ENCODE peak calls at places on chromosomes 2 and 18, in eight cellular contexts. One of them, this sample, is unnamed. For H3K36me3, the result is how much of the 10 kb centered on the place peaks cover.

GRCh38 chr2:230913406-230913805 is 11.6 kb downstream of the GPR55 start:
- DNase-seq in IMR-90: no peak
- DNase-seq in fibroblast of lung: no peak
- DNase-seq in left ventricle myocardium inferior: no peak
- DNase-seq in cardiac muscle cell: peak
- DNase-seq in CD8-positive, alpha-beta memory T cell: peak
- DNase-seq in upper lobe of right lung: peak
- DNase-seq in tibial artery: peak
- DNase-seq in this sample: peak

GRCh38 chr2:15919716-15920444 is 20.5 kb upstream of the MYCN start:
- DNase-seq in IMR-90: no peak
- DNase-seq in fibroblast of lung: no peak
- DNase-seq in left ventricle myocardium inferior: no peak
- DNase-seq in cardiac muscle cell: no peak
- DNase-seq in CD8-positive, alpha-beta memory T cell: no peak
- DNase-seq in upper lobe of right lung: no peak
- DNase-seq in tibial artery: no peak
- DNase-seq in this sample: no peak

GRCh38 chr2:102436284-102436683 is 13.3 kb downstream of the IL18RAP start:
- DNase-seq in IMR-90: peak
- DNase-seq in fibroblast of lung: peak
- DNase-seq in left ventricle myocardium inferior: no peak
- DNase-seq in cardiac muscle cell: peak
- DNase-seq in CD8-positive, alpha-beta memory T cell: no peak
- DNase-seq in upper lobe of right lung: no peak
- DNase-seq in tibial artery: no peak
- DNase-seq in this sample: no peak

GRCh38 chr2:150165988-150166965 is 321.2 kb downstream of the RND3 start:
- DNase-seq in IMR-90: no peak
- DNase-seq in fibroblast of lung: peak
- DNase-seq in left ventricle myocardium inferior: no peak
- DNase-seq in cardiac muscle cell: no peak
- DNase-seq in CD8-positive, alpha-beta memory T cell: no peak
- DNase-seq in upper lobe of right lung: no peak
- DNase-seq in tibial artery: peak
- DNase-seq in this sample: no peak

GRCh38 chr2:223923976-223924375 is 21.2 kb downstream of the WDFY1 start:
- DNase-seq in IMR-90: no peak
- DNase-seq in fibroblast of lung: peak
- DNase-seq in left ventricle myocardium inferior: no peak
- DNase-seq in cardiac muscle cell: no peak
- DNase-seq in CD8-positive, alpha-beta memory T cell: no peak
- DNase-seq in upper lobe of right lung: no peak
- DNase-seq in tibial artery: no peak
- DNase-seq in this sample: no peak

GRCh38 chr18:58911766-58912165 is 47.1 kb downstream of the ZNF532 start:
- DNase-seq in IMR-90: peak
- DNase-seq in fibroblast of lung: no peak
- DNase-seq in left ventricle myocardium inferior: peak
- DNase-seq in cardiac muscle cell: peak
- DNase-seq in CD8-positive, alpha-beta memory T cell: no peak
- DNase-seq in upper lobe of right lung: no peak
- DNase-seq in tibial artery: no peak
- DNase-seq in this sample: no peak

GRCh38 chr2:118535818-118536212 is 311.6 kb downstream of the EN1 start:
- DNase-seq in IMR-90: no peak
- DNase-seq in fibroblast of lung: no peak
- DNase-seq in left ventricle myocardium inferior: no peak
- DNase-seq in cardiac muscle cell: no peak
- DNase-seq in CD8-positive, alpha-beta memory T cell: no peak
- DNase-seq in upper lobe of right lung: no peak
- DNase-seq in tibial artery: no peak
- DNase-seq in this sample: no peak

GRCh38 chr18:67290421-67290820 is 226.1 kb downstream of the DSEL start:
- DNase-seq in IMR-90: peak
- DNase-seq in fibroblast of lung: peak
- DNase-seq in left ventricle myocardium inferior: no peak
- DNase-seq in cardiac muscle cell: no peak
- DNase-seq in CD8-positive, alpha-beta memory T cell: no peak
- DNase-seq in upper lobe of right lung: no peak
- DNase-seq in tibial artery: no peak
- DNase-seq in this sample: no peak

GRCh38 chr18:74271656-74272055 is 20.1 kb downstream of the CYB5A start:
- DNase-seq in IMR-90: peak
- DNase-seq in fibroblast of lung: no peak
- DNase-seq in left ventricle myocardium inferior: no peak
- DNase-seq in cardiac muscle cell: no peak
- DNase-seq in CD8-positive, alpha-beta memory T cell: no peak
- DNase-seq in upper lobe of right lung: no peak
- DNase-seq in tibial artery: no peak
- DNase-seq in this sample: no peak

GRCh38 chr2:147469471-147469870 is 375.4 kb upstream of the ACVR2A start:
- DNase-seq in IMR-90: no peak
- DNase-seq in fibroblast of lung: no peak
- DNase-seq in left ventricle myocardium inferior: no peak
- DNase-seq in cardiac muscle cell: no peak
- DNase-seq in CD8-positive, alpha-beta memory T cell: no peak
- DNase-seq in upper lobe of right lung: no peak
- DNase-seq in tibial artery: no peak
- DNase-seq in this sample: no peak

GRCh38 chr2:195466427-195466826 is 190.6 kb upstream of the SLC39A10 start:
- DNase-seq in IMR-90: no peak
- DNase-seq in fibroblast of lung: no peak
- DNase-seq in left ventricle myocardium inferior: no peak
- DNase-seq in cardiac muscle cell: no peak
- DNase-seq in CD8-positive, alpha-beta memory T cell: no peak
- DNase-seq in upper lobe of right lung: no peak
- DNase-seq in tibial artery: no peak
- DNase-seq in this sample: no peak

GRCh38 chr2:107545066-107545465 is 281.6 kb upstream of the RGPD4 start:
- DNase-seq in IMR-90: no peak
- DNase-seq in fibroblast of lung: no peak
- DNase-seq in left ventricle myocardium inferior: no peak
- DNase-seq in cardiac muscle cell: no peak
- DNase-seq in CD8-positive, alpha-beta memory T cell: no peak
- DNase-seq in upper lobe of right lung: no peak
- DNase-seq in tibial artery: no peak
- DNase-seq in this sample: no peak

GRCh38 chr2:236177604-236177966 is 9.4 kb upstream of the GBX2 start:
- DNase-seq in IMR-90: peak
- DNase-seq in fibroblast of lung: no peak
- DNase-seq in left ventricle myocardium inferior: peak
- DNase-seq in cardiac muscle cell: peak
- DNase-seq in CD8-positive, alpha-beta memory T cell: no peak
- DNase-seq in upper lobe of right lung: peak
- DNase-seq in tibial artery: no peak
- DNase-seq in this sample: no peak

GRCh38 chr18:36592282-36592681 is 236.5 kb downstream of the TPGS2 start:
- DNase-seq in IMR-90: peak
- DNase-seq in fibroblast of lung: peak
- DNase-seq in left ventricle myocardium inferior: no peak
- DNase-seq in cardiac muscle cell: no peak
- DNase-seq in CD8-positive, alpha-beta memory T cell: no peak
- DNase-seq in upper lobe of right lung: no peak
- DNase-seq in tibial artery: no peak
- DNase-seq in this sample: no peak

GRCh38 chr2:140929866-140930265 is 1201.0 kb downstream of the LRP1B start:
- DNase-seq in IMR-90: no peak
- DNase-seq in fibroblast of lung: no peak
- DNase-seq in left ventricle myocardium inferior: no peak
- DNase-seq in cardiac muscle cell: peak
- DNase-seq in CD8-positive, alpha-beta memory T cell: no peak
- DNase-seq in upper lobe of right lung: no peak
- DNase-seq in tibial artery: no peak
- DNase-seq in this sample: no peak

GRCh38 chr2:30655660-30656059 is 151.6 kb downstream of the CAPN13 start:
- DNase-seq in IMR-90: peak
- DNase-seq in fibroblast of lung: peak
- DNase-seq in left ventricle myocardium inferior: no peak
- DNase-seq in cardiac muscle cell: peak
- DNase-seq in CD8-positive, alpha-beta memory T cell: no peak
- DNase-seq in upper lobe of right lung: no peak
- DNase-seq in tibial artery: no peak
- DNase-seq in this sample: no peak

GRCh38 chr2:158202151-158202778 is 100.6 kb downstream of the UPP2 start:
- DNase-seq in IMR-90: no peak
- DNase-seq in fibroblast of lung: peak
- DNase-seq in left ventricle myocardium inferior: no peak
- DNase-seq in cardiac muscle cell: peak
- DNase-seq in CD8-positive, alpha-beta memory T cell: no peak
- DNase-seq in upper lobe of right lung: no peak
- DNase-seq in tibial artery: no peak
- DNase-seq in this sample: no peak

GRCh38 chr2:75068546-75068945 is 110.1 kb downstream of the POLE4 start:
- DNase-seq in IMR-90: peak
- DNase-seq in fibroblast of lung: peak
- DNase-seq in left ventricle myocardium inferior: no peak
- DNase-seq in cardiac muscle cell: no peak
- DNase-seq in CD8-positive, alpha-beta memory T cell: no peak
- DNase-seq in upper lobe of right lung: no peak
- DNase-seq in tibial artery: no peak
- DNase-seq in this sample: no peak
- H3K27ac ChIP-seq in IMR-90: no peak
- H3K27ac ChIP-seq in fibroblast of lung: no peak
- H3K27ac ChIP-seq in left ventricle myocardium inferior: no peak
- H3K27ac ChIP-seq in cardiac muscle cell: no peak
- H3K27ac ChIP-seq in CD8-positive, alpha-beta memory T cell: no peak
- H3K27ac ChIP-seq in upper lobe of right lung: no peak
- H3K27ac ChIP-seq in tibial artery: no peak
- H3K27ac ChIP-seq in this sample: no peak

GRCh38 chr2:127578411-127578810 is 42.9 kb downstream of the MYO7B start:
- DNase-seq in IMR-90: no peak
- DNase-seq in fibroblast of lung: no peak
- DNase-seq in left ventricle myocardium inferior: no peak
- DNase-seq in cardiac muscle cell: no peak
- DNase-seq in CD8-positive, alpha-beta memory T cell: no peak
- DNase-seq in upper lobe of right lung: no peak
- DNase-seq in tibial artery: no peak
- DNase-seq in this sample: no peak

GRCh38 chr2:127579231-127579630 is 43.7 kb downstream of the MYO7B start:
- DNase-seq in IMR-90: no peak
- DNase-seq in fibroblast of lung: no peak
- DNase-seq in left ventricle myocardium inferior: no peak
- DNase-seq in cardiac muscle cell: no peak
- DNase-seq in CD8-positive, alpha-beta memory T cell: no peak
- DNase-seq in upper lobe of right lung: no peak
- DNase-seq in tibial artery: no peak
- DNase-seq in this sample: peak

GRCh38 chr2:127581516-127582490 is 46.3 kb downstream of the MYO7B start:
- DNase-seq in IMR-90: no peak
- DNase-seq in fibroblast of lung: no peak
- DNase-seq in left ventricle myocardium inferior: no peak
- DNase-seq in cardiac muscle cell: no peak
- DNase-seq in CD8-positive, alpha-beta memory T cell: no peak
- DNase-seq in upper lobe of right lung: no peak
- DNase-seq in tibial artery: no peak
- DNase-seq in this sample: peak

GRCh38 chr2:127581050-127581345 is 45.5 kb downstream of the MYO7B start:
- DNase-seq in IMR-90: no peak
- DNase-seq in fibroblast of lung: no peak
- DNase-seq in left ventricle myocardium inferior: no peak
- DNase-seq in cardiac muscle cell: no peak
- DNase-seq in CD8-positive, alpha-beta memory T cell: no peak
- DNase-seq in upper lobe of right lung: peak
- DNase-seq in tibial artery: no peak
- DNase-seq in this sample: no peak

GRCh38 chr2:127580167-127581049 is 44.9 kb downstream of the MYO7B start:
- DNase-seq in IMR-90: no peak
- DNase-seq in fibroblast of lung: no peak
- DNase-seq in left ventricle myocardium inferior: no peak
- DNase-seq in cardiac muscle cell: no peak
- DNase-seq in CD8-positive, alpha-beta memory T cell: no peak
- DNase-seq in upper lobe of right lung: peak
- DNase-seq in tibial artery: no peak
- DNase-seq in this sample: no peak
- H3K4me3 ChIP-seq in IMR-90: no peak
- H3K4me3 ChIP-seq in fibroblast of lung: no peak
- H3K4me3 ChIP-seq in left ventricle myocardium inferior: no peak
- H3K4me3 ChIP-seq in cardiac muscle cell: no peak
- H3K4me3 ChIP-seq in CD8-positive, alpha-beta memory T cell: no peak
- H3K4me3 ChIP-seq in upper lobe of right lung: no peak
- H3K4me3 ChIP-seq in tibial artery: no peak
- H3K4me3 ChIP-seq in this sample: no peak

GRCh38 chr2:239075918-239076727 is 228.2 kb downstream of the TWIST2 start:
- DNase-seq in IMR-90: no peak
- DNase-seq in fibroblast of lung: no peak
- DNase-seq in left ventricle myocardium inferior: peak
- DNase-seq in cardiac muscle cell: no peak
- DNase-seq in CD8-positive, alpha-beta memory T cell: no peak
- DNase-seq in upper lobe of right lung: no peak
- DNase-seq in tibial artery: peak
- DNase-seq in this sample: no peak

GRCh38 chr2:239072786-239073185 is 224.9 kb downstream of the TWIST2 start:
- DNase-seq in IMR-90: no peak
- DNase-seq in fibroblast of lung: no peak
- DNase-seq in left ventricle myocardium inferior: no peak
- DNase-seq in cardiac muscle cell: no peak
- DNase-seq in CD8-positive, alpha-beta memory T cell: no peak
- DNase-seq in upper lobe of right lung: no peak
- DNase-seq in tibial artery: no peak
- DNase-seq in this sample: no peak

GRCh38 chr2:239073745-239074530 is 226.1 kb downstream of the TWIST2 start:
- DNase-seq in IMR-90: no peak
- DNase-seq in fibroblast of lung: no peak
- DNase-seq in left ventricle myocardium inferior: no peak
- DNase-seq in cardiac muscle cell: no peak
- DNase-seq in CD8-positive, alpha-beta memory T cell: no peak
- DNase-seq in upper lobe of right lung: no peak
- DNase-seq in tibial artery: no peak
- DNase-seq in this sample: no peak

GRCh38 chr2:239070466-239070865 is 222.6 kb downstream of the TWIST2 start:
- DNase-seq in IMR-90: no peak
- DNase-seq in fibroblast of lung: no peak
- DNase-seq in left ventricle myocardium inferior: no peak
- DNase-seq in cardiac muscle cell: no peak
- DNase-seq in CD8-positive, alpha-beta memory T cell: no peak
- DNase-seq in upper lobe of right lung: no peak
- DNase-seq in tibial artery: no peak
- DNase-seq in this sample: no peak

DNA sequence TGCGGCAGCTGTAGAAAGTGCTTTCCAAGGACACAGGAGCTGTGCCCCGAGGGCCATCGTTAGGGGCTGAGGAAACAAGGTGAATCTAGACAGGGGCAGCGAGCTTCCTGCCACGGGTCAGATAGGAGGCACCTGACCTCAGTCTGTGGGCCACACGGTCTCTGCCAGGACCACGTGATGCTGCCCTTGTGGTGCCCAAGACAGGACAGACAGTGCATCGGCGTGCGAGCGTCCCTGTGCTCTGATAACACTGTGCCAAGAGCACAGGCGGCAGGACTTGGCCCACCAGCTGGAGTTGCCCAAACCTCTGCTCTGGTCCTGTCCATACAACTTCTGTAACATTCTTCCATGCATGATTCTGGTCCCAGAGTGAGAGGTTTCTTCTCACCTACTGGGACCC is 225.4 kb downstream of the TWIST2 start:
- DNase-seq in IMR-90: no peak
- DNase-seq in fibroblast of lung: no peak
- DNase-seq in left ventricle myocardium inferior: peak
- DNase-seq in cardiac muscle cell: no peak
- DNase-seq in CD8-positive, alpha-beta memory T cell: no peak
- DNase-seq in upper lobe of right lung: no peak
- DNase-seq in tibial artery: no peak
- DNase-seq in this sample: no peak
- H3K36me3 ChIP-seq in IMR-90: half or more
- H3K36me3 ChIP-seq in fibroblast of lung: under half
- H3K36me3 ChIP-seq in left ventricle myocardium inferior: half or more
- H3K36me3 ChIP-seq in cardiac muscle cell: under half
- H3K36me3 ChIP-seq in CD8-positive, alpha-beta memory T cell: under half
- H3K36me3 ChIP-seq in upper lobe of right lung: under half
- H3K36me3 ChIP-seq in tibial artery: under half
- H3K36me3 ChIP-seq in this sample: under half

GRCh38 chr2:38875576-38876367 is at the start of the genes DHX57 and MORN2:
- DNase-seq in IMR-90: peak
- DNase-seq in fibroblast of lung: peak
- DNase-seq in left ventricle myocardium inferior: peak
- DNase-seq in cardiac muscle cell: peak
- DNase-seq in CD8-positive, alpha-beta memory T cell: peak
- DNase-seq in upper lobe of right lung: peak
- DNase-seq in tibial artery: peak
- DNase-seq in this sample: peak
- H3K27ac ChIP-seq in IMR-90: peak
- H3K27ac ChIP-seq in fibroblast of lung: peak
- H3K27ac ChIP-seq in left ventricle myocardium inferior: peak
- H3K27ac ChIP-seq in cardiac muscle cell: peak
- H3K27ac ChIP-seq in CD8-positive, alpha-beta memory T cell: peak
- H3K27ac ChIP-seq in upper lobe of right lung: peak
- H3K27ac ChIP-seq in tibial artery: peak
- H3K27ac ChIP-seq in this sample: peak